ENCODE peak calls at places on chromosomes 1 and 21, in nine cellular contexts. G is AG10803; L is NCI-H2029; W is occipital lobe; J is dermis blood vessel endothelial cell; K is activated naive CD4-positive, alpha-beta T cell; A is naive thymus-derived CD4-positive, alpha-beta T cell; C is C1 segment of cervical spinal cord; Y is left colon. B is an unnamed sample.

GRCh38 chr1:193115629-193116227 is 6.1 kb upstream of the CDC73 start:
- DNase-seq in J (peak), K (no peak), A (no peak), W (no peak), G (peak), C (no peak), L (no peak), Y (no peak), B (peak)

GRCh38 chr1:26278303-26278702 is 1.6 kb upstream of the SH3BGRL3 start:
- DNase-seq in J (no peak), L (no peak), C (no peak), W (no peak), K (no peak), Y (peak), G (peak), A (no peak), B (peak)

GRCh38 chr1:117644696-117645311 is 39.0 kb downstream of the TENT5C start:
- DNase-seq in L (no peak), J (no peak), K (no peak), G (no peak), A (no peak), C (no peak), W (no peak), Y (no peak), B (no peak)

GRCh38 chr1:58785424-58786058 is 1.7 kb upstream of the JUN start:
- DNase-seq in K (no peak), A (peak), Y (peak), L (peak), J (no peak), C (no peak), W (peak), G (peak), B (peak)

GRCh38 chr1:182430263-182431068 is 19.5 kb upstream of the RGSL1 start:
- DNase-seq in A (peak), J (no peak), L (no peak), K (no peak), G (no peak), Y (no peak), W (no peak), C (no peak), B (peak)

GRCh38 chr1:232568331-232568852 is 61.5 kb downstream of the SIPA1L2 start:
- DNase-seq in W (no peak), J (no peak), A (no peak), K (no peak), L (peak), G (peak), Y (no peak), C (no peak), B (no peak)

GRCh38 chr1:234186037-234186688 is 187.1 kb upstream of the COA6 start:
- DNase-seq in L (no peak), J (no peak), W (no peak), G (peak), Y (no peak), K (no peak), A (no peak), C (no peak), B (no peak)

GRCh38 chr1:152107984-152108898 is 7.0 kb downstream of the TCHH start:
- DNase-seq in W (no peak), C (no peak), G (peak), A (no peak), J (peak), K (no peak), L (no peak), Y (peak), B (peak)

GRCh38 chr1:221274373-221274772 is 395.1 kb downstream of the HLX start:
- DNase-seq in G (no peak), C (no peak), Y (no peak), L (peak), K (no peak), J (no peak), W (no peak), A (no peak), B (no peak)

GRCh38 chr21:39885119-39885848 is 18.0 kb downstream of the PCP4 start:
- DNase-seq in J (no peak), Y (peak), L (peak), A (no peak), K (no peak), G (no peak), C (peak), W (no peak), B (no peak)

GRCh38 chr1:16014509-16015482 is 3.0 kb downstream of the HSPB7 start:
- DNase-seq in G (no peak), L (no peak), J (no peak), K (no peak), C (no peak), A (no peak), Y (peak), W (no peak), B (no peak)

GRCh38 chr1:28171246-28171645 is 5.2 kb downstream of the PTAFR start:
- DNase-seq in Y (no peak), A (no peak), L (no peak), C (no peak), J (no peak), K (no peak), W (no peak), G (no peak), B (no peak)

GRCh38 chr1:43968348-43968948 is 1.4 kb upstream of the DPH2 start:
- DNase-seq in K (no peak), A (no peak), J (peak), Y (no peak), W (no peak), G (no peak), C (no peak), L (no peak), B (peak)

GRCh38 chr21:29640233-29640554 is 299.6 kb downstream of the GRIK1 start:
- DNase-seq in G (no peak), K (no peak), C (no peak), W (no peak), J (no peak), L (no peak), Y (no peak), A (no peak), B (no peak)

GRCh38 chr1:6470132-6471085 is 4.4 kb upstream of the TNFRSF25 start:
- DNase-seq in G (no peak), K (no peak), Y (no peak), C (no peak), A (no peak), L (no peak), W (peak), J (no peak), B (no peak)

GRCh38 chr1:4794020-4794780 is 139.8 kb downstream of the AJAP1 start:
- DNase-seq in L (peak), Y (no peak), W (no peak), K (no peak), A (no peak), C (no peak), J (no peak), G (no peak), B (no peak)

GRCh38 chr1:168734271-168734670 is 5.3 kb upstream of the DPT start:
- DNase-seq in L (no peak), J (no peak), Y (no peak), C (no peak), G (no peak), W (no peak), K (no peak), A (no peak), B (no peak)

GRCh38 chr1:50971748-50972305 is 1.8 kb downstream of the CDKN2C start:
- DNase-seq in Y (no peak), C (no peak), G (no peak), A (no peak), L (no peak), W (no peak), J (no peak), K (no peak), B (no peak)

GRCh38 chr1:41478118-41478748 is 6.2 kb downstream of the EDN2 start:
- DNase-seq in G (no peak), Y (no peak), A (no peak), C (no peak), J (no peak), W (no peak), L (no peak), K (no peak), B (no peak)

GRCh38 chr1:155968670-155969069 is 9.7 kb downstream of the ARHGEF2 start:
- DNase-seq in G (peak), L (no peak), A (no peak), Y (no peak), J (peak), C (peak), W (peak), K (no peak), B (peak)

GRCh38 chr1:109193653-109194590 is 19.8 kb upstream of the SARS1 start:
- DNase-seq in C (peak), K (peak), W (no peak), Y (peak), L (no peak), J (peak), A (peak), G (no peak), B (peak)

GRCh38 chr1:94527447-94528031 is 14.0 kb downstream of the F3 start:
- DNase-seq in L (no peak), G (peak), J (peak), Y (no peak), W (no peak), A (no peak), C (no peak), K (no peak), B (no peak)

GRCh38 chr1:161381707-161382106 is 14.0 kb upstream of the CFAP126 start:
- DNase-seq in W (no peak), J (peak), G (no peak), Y (no peak), C (no peak), A (no peak), K (no peak), L (no peak), B (no peak)

GRCh38 chr1:224632921-224633321 is 16.8 kb downstream of the CNIH3 start:
- DNase-seq in W (no peak), Y (no peak), G (peak), A (no peak), L (no peak), K (no peak), C (no peak), J (no peak), B (peak)

GRCh38 chr1:239262538-239262937 is 123.8 kb upstream of the CHRM3 start:
- DNase-seq in W (no peak), Y (peak), K (no peak), A (no peak), J (no peak), L (no peak), G (no peak), C (no peak), B (no peak)

GRCh38 chr1:165595561-165595960 is 35.5 kb upstream of the MGST3 start:
- DNase-seq in W (no peak), A (no peak), G (peak), Y (no peak), L (no peak), J (no peak), K (no peak), C (no peak), B (peak)

GRCh38 chr1:89721351-89721750 is 88.4 kb downstream of the LRRC8C start:
- DNase-seq in J (peak), K (no peak), A (no peak), G (peak), C (no peak), Y (no peak), W (no peak), L (no peak), B (peak)

GRCh38 chr1:32870615-32871363 is at the start of gene FNDC5:
- DNase-seq in W (no peak), G (no peak), L (no peak), C (no peak), K (no peak), J (peak), Y (no peak), A (no peak), B (peak)

B was measured in fibroblast of pulmonary artery.